ENCODE peak calls at places on chromosomes 4 and X, in ten cellular contexts. One of them, this sample, is unnamed. For H3K4me1, the result is how much of the 10 kb centered on the place peaks cover.

GRCh38 chr4:155734065-155734464 is 24.8 kb upstream of the GUCY1B1 start:
- DNase-seq in osteoblast: no peak
- DNase-seq in DND-41: no peak
- DNase-seq in tibial nerve: no peak
- DNase-seq in GM23248: peak
- DNase-seq in body of pancreas: no peak
- DNase-seq in colonic mucosa: no peak
- DNase-seq in fibroblast of lung: peak
- DNase-seq in esophagus squamous epithelium: no peak
- DNase-seq in upper lobe of right lung: no peak
- DNase-seq in this sample: no peak

GRCh38 chr4:78529569-78530209 is 21.9 kb upstream of the ANXA3 start:
- DNase-seq in fibroblast of lung: peak
- DNase-seq in osteoblast: no peak
- DNase-seq in esophagus squamous epithelium: no peak
- DNase-seq in DND-41: no peak
- DNase-seq in body of pancreas: no peak
- DNase-seq in tibial nerve: no peak
- DNase-seq in colonic mucosa: no peak
- DNase-seq in GM23248: peak
- DNase-seq in upper lobe of right lung: no peak
- DNase-seq in this sample: no peak

GRCh38 chr4:53601251-53601764 is 10.0 kb upstream of the LNX1 start:
- DNase-seq in colonic mucosa: peak
- DNase-seq in body of pancreas: peak
- DNase-seq in fibroblast of lung: no peak
- DNase-seq in GM23248: peak
- DNase-seq in DND-41: peak
- DNase-seq in esophagus squamous epithelium: no peak
- DNase-seq in upper lobe of right lung: no peak
- DNase-seq in osteoblast: no peak
- DNase-seq in tibial nerve: peak
- DNase-seq in this sample: no peak

GRCh38 chrX:153599192-153600031 is 473 bp upstream of the CCNQ start:
- DNase-seq in colonic mucosa: peak
- DNase-seq in osteoblast: peak
- DNase-seq in GM23248: peak
- DNase-seq in fibroblast of lung: peak
- DNase-seq in body of pancreas: peak
- DNase-seq in esophagus squamous epithelium: no peak
- DNase-seq in tibial nerve: peak
- DNase-seq in upper lobe of right lung: peak
- DNase-seq in DND-41: peak
- DNase-seq in this sample: peak

GRCh38 chrX:132206259-132206658 is 13.0 kb downstream of the RAP2C start:
- DNase-seq in GM23248: no peak
- DNase-seq in fibroblast of lung: no peak
- DNase-seq in DND-41: no peak
- DNase-seq in upper lobe of right lung: no peak
- DNase-seq in esophagus squamous epithelium: no peak
- DNase-seq in colonic mucosa: no peak
- DNase-seq in tibial nerve: no peak
- DNase-seq in osteoblast: no peak
- DNase-seq in body of pancreas: no peak
- DNase-seq in this sample: no peak

GRCh38 chr4:112855058-112855457 is 194.4 kb upstream of the ANK2 start:
- DNase-seq in colonic mucosa: no peak
- DNase-seq in DND-41: no peak
- DNase-seq in GM23248: peak
- DNase-seq in esophagus squamous epithelium: no peak
- DNase-seq in tibial nerve: no peak
- DNase-seq in upper lobe of right lung: no peak
- DNase-seq in fibroblast of lung: no peak
- DNase-seq in osteoblast: no peak
- DNase-seq in body of pancreas: no peak
- DNase-seq in this sample: no peak

GRCh38 chr4:3766791-3767561 is 791 bp downstream of the ADRA2C start:
- DNase-seq in tibial nerve: no peak
- DNase-seq in esophagus squamous epithelium: no peak
- DNase-seq in GM23248: no peak
- DNase-seq in fibroblast of lung: no peak
- DNase-seq in osteoblast: no peak
- DNase-seq in body of pancreas: no peak
- DNase-seq in colonic mucosa: no peak
- DNase-seq in DND-41: no peak
- DNase-seq in upper lobe of right lung: no peak
- DNase-seq in this sample: no peak

GRCh38 chrX:152847281-152847680 is 16.4 kb downstream of the NSDHL start:
- DNase-seq in GM23248: no peak
- DNase-seq in upper lobe of right lung: no peak
- DNase-seq in tibial nerve: no peak
- DNase-seq in colonic mucosa: no peak
- DNase-seq in esophagus squamous epithelium: no peak
- DNase-seq in DND-41: no peak
- DNase-seq in osteoblast: no peak
- DNase-seq in body of pancreas: no peak
- DNase-seq in fibroblast of lung: no peak
- DNase-seq in this sample: no peak

GRCh38 chr4:1207157-1207470 is 34.7 kb upstream of the SPON2 start:
- DNase-seq in colonic mucosa: no peak
- DNase-seq in body of pancreas: peak
- DNase-seq in osteoblast: peak
- DNase-seq in DND-41: no peak
- DNase-seq in fibroblast of lung: no peak
- DNase-seq in tibial nerve: no peak
- DNase-seq in upper lobe of right lung: peak
- DNase-seq in GM23248: no peak
- DNase-seq in esophagus squamous epithelium: no peak
- DNase-seq in this sample: no peak

GRCh38 chr4:1204286-1204827 is 32.0 kb upstream of the SPON2 start:
- DNase-seq in tibial nerve: no peak
- DNase-seq in colonic mucosa: peak
- DNase-seq in GM23248: no peak
- DNase-seq in body of pancreas: no peak
- DNase-seq in upper lobe of right lung: peak
- DNase-seq in DND-41: peak
- DNase-seq in esophagus squamous epithelium: no peak
- DNase-seq in fibroblast of lung: no peak
- DNase-seq in osteoblast: peak
- DNase-seq in this sample: no peak

GRCh38 chr4:1205641-1206298 is 33.4 kb upstream of the SPON2 start:
- DNase-seq in fibroblast of lung: no peak
- DNase-seq in osteoblast: peak
- DNase-seq in tibial nerve: no peak
- DNase-seq in DND-41: peak
- DNase-seq in body of pancreas: no peak
- DNase-seq in GM23248: no peak
- DNase-seq in esophagus squamous epithelium: no peak
- DNase-seq in upper lobe of right lung: peak
- DNase-seq in colonic mucosa: peak
- DNase-seq in this sample: peak

GRCh38 chr4:1206299-1207156 is 34.1 kb upstream of the SPON2 start:
- DNase-seq in fibroblast of lung: no peak
- DNase-seq in upper lobe of right lung: no peak
- DNase-seq in osteoblast: peak
- DNase-seq in body of pancreas: peak
- DNase-seq in tibial nerve: no peak
- DNase-seq in colonic mucosa: peak
- DNase-seq in DND-41: no peak
- DNase-seq in GM23248: no peak
- DNase-seq in esophagus squamous epithelium: no peak
- DNase-seq in this sample: peak

GRCh38 chr4:1204828-1205591 is 32.6 kb upstream of the SPON2 start:
- DNase-seq in tibial nerve: no peak
- DNase-seq in upper lobe of right lung: peak
- DNase-seq in colonic mucosa: peak
- DNase-seq in GM23248: no peak
- DNase-seq in osteoblast: peak
- DNase-seq in body of pancreas: peak
- DNase-seq in esophagus squamous epithelium: no peak
- DNase-seq in fibroblast of lung: no peak
- DNase-seq in DND-41: peak
- DNase-seq in this sample: no peak
- H3K4me1 ChIP-seq in tibial nerve: half or more
- H3K4me1 ChIP-seq in upper lobe of right lung: half or more
- H3K4me1 ChIP-seq in colonic mucosa: under half
- H3K4me1 ChIP-seq in GM23248: under half
- H3K4me1 ChIP-seq in osteoblast: under half
- H3K4me1 ChIP-seq in body of pancreas: under half
- H3K4me1 ChIP-seq in esophagus squamous epithelium: half or more
- H3K4me1 ChIP-seq in fibroblast of lung: under half
- H3K4me1 ChIP-seq in DND-41: half or more
- H3K4me1 ChIP-seq in this sample: under half

GRCh38 chr4:76748649-76749048 is 149.3 kb downstream of the SOWAHB start:
- DNase-seq in upper lobe of right lung: no peak
- DNase-seq in tibial nerve: peak
- DNase-seq in osteoblast: no peak
- DNase-seq in body of pancreas: peak
- DNase-seq in GM23248: peak
- DNase-seq in colonic mucosa: peak
- DNase-seq in esophagus squamous epithelium: no peak
- DNase-seq in DND-41: peak
- DNase-seq in fibroblast of lung: peak
- DNase-seq in this sample: no peak

GRCh38 chr4:76741663-76742020 is 156.3 kb downstream of the SOWAHB start:
- DNase-seq in upper lobe of right lung: no peak
- DNase-seq in DND-41: no peak
- DNase-seq in body of pancreas: no peak
- DNase-seq in tibial nerve: no peak
- DNase-seq in esophagus squamous epithelium: no peak
- DNase-seq in colonic mucosa: no peak
- DNase-seq in fibroblast of lung: no peak
- DNase-seq in osteoblast: no peak
- DNase-seq in GM23248: no peak
- DNase-seq in this sample: no peak

GRCh38 chr4:76747613-76748012 is 150.3 kb downstream of the SOWAHB start:
- DNase-seq in esophagus squamous epithelium: no peak
- DNase-seq in fibroblast of lung: no peak
- DNase-seq in osteoblast: no peak
- DNase-seq in GM23248: no peak
- DNase-seq in colonic mucosa: no peak
- DNase-seq in body of pancreas: no peak
- DNase-seq in DND-41: no peak
- DNase-seq in tibial nerve: no peak
- DNase-seq in upper lobe of right lung: no peak
- DNase-seq in this sample: no peak

GRCh38 chr4:76744253-76744921 is 153.6 kb downstream of the SOWAHB start:
- DNase-seq in GM23248: peak
- DNase-seq in osteoblast: peak
- DNase-seq in fibroblast of lung: peak
- DNase-seq in tibial nerve: no peak
- DNase-seq in upper lobe of right lung: no peak
- DNase-seq in colonic mucosa: no peak
- DNase-seq in DND-41: no peak
- DNase-seq in body of pancreas: no peak
- DNase-seq in esophagus squamous epithelium: no peak
- DNase-seq in this sample: no peak

GRCh38 chr4:76745264-76745663 is 152.7 kb downstream of the SOWAHB start:
- DNase-seq in GM23248: peak
- DNase-seq in body of pancreas: no peak
- DNase-seq in osteoblast: no peak
- DNase-seq in colonic mucosa: no peak
- DNase-seq in esophagus squamous epithelium: no peak
- DNase-seq in fibroblast of lung: peak
- DNase-seq in upper lobe of right lung: no peak
- DNase-seq in DND-41: no peak
- DNase-seq in tibial nerve: no peak
- DNase-seq in this sample: no peak
- H3K4me1 ChIP-seq in GM23248: half or more
- H3K4me1 ChIP-seq in body of pancreas: under half
- H3K4me1 ChIP-seq in osteoblast: under half
- H3K4me1 ChIP-seq in colonic mucosa: under half
- H3K4me1 ChIP-seq in esophagus squamous epithelium: under half
- H3K4me1 ChIP-seq in fibroblast of lung: under half
- H3K4me1 ChIP-seq in upper lobe of right lung: under half
- H3K4me1 ChIP-seq in DND-41: under half
- H3K4me1 ChIP-seq in tibial nerve: under half
- H3K4me1 ChIP-seq in this sample: half or more

GRCh38 chr4:80045831-80046230 is 27.2 kb downstream of the ANTXR2 start:
- DNase-seq in tibial nerve: no peak
- DNase-seq in GM23248: peak
- DNase-seq in osteoblast: peak
- DNase-seq in colonic mucosa: no peak
- DNase-seq in esophagus squamous epithelium: no peak
- DNase-seq in DND-41: no peak
- DNase-seq in fibroblast of lung: peak
- DNase-seq in body of pancreas: no peak
- DNase-seq in upper lobe of right lung: no peak
- DNase-seq in this sample: no peak

GRCh38 chr4:80037864-80038263 is 35.2 kb downstream of the ANTXR2 start:
- DNase-seq in esophagus squamous epithelium: no peak
- DNase-seq in DND-41: no peak
- DNase-seq in osteoblast: no peak
- DNase-seq in body of pancreas: no peak
- DNase-seq in GM23248: no peak
- DNase-seq in fibroblast of lung: no peak
- DNase-seq in upper lobe of right lung: no peak
- DNase-seq in tibial nerve: no peak
- DNase-seq in colonic mucosa: no peak
- DNase-seq in this sample: no peak

GRCh38 chr4:80043534-80043933 is 29.5 kb downstream of the ANTXR2 start:
- DNase-seq in GM23248: no peak
- DNase-seq in body of pancreas: peak
- DNase-seq in tibial nerve: no peak
- DNase-seq in upper lobe of right lung: no peak
- DNase-seq in esophagus squamous epithelium: no peak
- DNase-seq in fibroblast of lung: peak
- DNase-seq in colonic mucosa: no peak
- DNase-seq in osteoblast: no peak
- DNase-seq in DND-41: no peak
- DNase-seq in this sample: no peak

GRCh38 chr4:80036949-80037348 is 36.1 kb downstream of the ANTXR2 start:
- DNase-seq in upper lobe of right lung: no peak
- DNase-seq in body of pancreas: no peak
- DNase-seq in osteoblast: peak
- DNase-seq in colonic mucosa: no peak
- DNase-seq in DND-41: peak
- DNase-seq in GM23248: peak
- DNase-seq in tibial nerve: no peak
- DNase-seq in esophagus squamous epithelium: no peak
- DNase-seq in fibroblast of lung: peak
- DNase-seq in this sample: no peak

DNA sequence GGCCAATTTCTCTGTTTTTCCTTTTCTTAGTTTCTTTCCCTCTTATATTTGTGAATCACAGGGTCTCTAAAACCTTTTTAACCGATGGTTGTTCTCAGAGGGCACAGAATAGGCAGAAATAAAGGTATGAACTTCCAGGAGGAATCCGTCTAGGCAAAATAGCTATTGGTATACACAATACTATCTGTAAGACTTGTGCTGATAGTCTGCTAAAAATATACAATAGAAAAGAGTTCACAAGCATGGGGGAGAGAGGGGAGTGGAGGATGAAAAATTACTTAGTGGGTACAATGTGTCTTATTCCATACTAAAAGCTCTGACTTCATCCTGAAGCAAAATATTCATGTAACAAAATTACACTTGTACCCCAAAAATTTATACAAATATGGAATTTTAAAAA is 30.2 kb downstream of the ANTXR2 start:
- DNase-seq in GM23248: no peak
- DNase-seq in colonic mucosa: no peak
- DNase-seq in tibial nerve: no peak
- DNase-seq in body of pancreas: no peak
- DNase-seq in esophagus squamous epithelium: no peak
- DNase-seq in fibroblast of lung: no peak
- DNase-seq in upper lobe of right lung: no peak
- DNase-seq in osteoblast: no peak
- DNase-seq in DND-41: no peak
- DNase-seq in this sample: no peak
- H3K4me1 ChIP-seq in GM23248: under half
- H3K4me1 ChIP-seq in colonic mucosa: under half
- H3K4me1 ChIP-seq in tibial nerve: half or more
- H3K4me1 ChIP-seq in body of pancreas: under half
- H3K4me1 ChIP-seq in esophagus squamous epithelium: under half
- H3K4me1 ChIP-seq in fibroblast of lung: under half
- H3K4me1 ChIP-seq in upper lobe of right lung: under half
- H3K4me1 ChIP-seq in osteoblast: under half
- H3K4me1 ChIP-seq in DND-41: under half
- H3K4me1 ChIP-seq in this sample: under half

GRCh38 chr4:6705638-6706037 is 4.0 kb downstream of the MRFAP1L1 start:
- DNase-seq in esophagus squamous epithelium: no peak
- DNase-seq in upper lobe of right lung: no peak
- DNase-seq in body of pancreas: no peak
- DNase-seq in osteoblast: no peak
- DNase-seq in DND-41: no peak
- DNase-seq in tibial nerve: no peak
- DNase-seq in GM23248: no peak
- DNase-seq in colonic mucosa: no peak
- DNase-seq in fibroblast of lung: no peak
- DNase-seq in this sample: no peak
- H3K4me1 ChIP-seq in esophagus squamous epithelium: under half
- H3K4me1 ChIP-seq in upper lobe of right lung: under half
- H3K4me1 ChIP-seq in body of pancreas: under half
- H3K4me1 ChIP-seq in osteoblast: under half
- H3K4me1 ChIP-seq in DND-41: under half
- H3K4me1 ChIP-seq in tibial nerve: half or more
- H3K4me1 ChIP-seq in GM23248: under half
- H3K4me1 ChIP-seq in colonic mucosa: under half
- H3K4me1 ChIP-seq in fibroblast of lung: under half
- H3K4me1 ChIP-seq in this sample: under half